ENCODE peak calls at places on chromosome 10, in nine cellular contexts. T is adipocyte, V is mammary epithelial cell, G is pancreas, W is foreskin keratinocyte, A is BE2C, Y is body of pancreas, M is transverse colon, S is adrenal gland. U is an unnamed sample. For H3K4me1, the result is how much of the 10 kb centered on the place peaks cover.

GRCh38 chr10:132396495-132397035 is 435 bp upstream of the PWWP2B start:
- DNase-seq in T (peak), V (no peak), G (peak), W (no peak), A (peak), Y (peak), M (peak), S (peak), U (no peak)

GRCh38 chr10:100350914-100351485 is 4.0 kb downstream of the SCD start:
- DNase-seq in T (no peak), V (no peak), G (no peak), W (no peak), A (no peak), Y (no peak), M (no peak), S (no peak), U (no peak)

GRCh38 chr10:123642293-123642692 is 23.9 kb upstream of the GPR26 start:
- DNase-seq in T (peak), V (no peak), G (no peak), W (no peak), A (peak), Y (no peak), M (no peak), S (no peak), U (no peak)

GRCh38 chr10:23359692-23360380 is 15.2 kb upstream of the C10orf67 start:
- DNase-seq in T (no peak), V (peak), G (no peak), W (peak), A (no peak), Y (no peak), M (no peak), S (no peak), U (no peak)

GRCh38 chr10:71216751-71217265 is 4.4 kb downstream of the UNC5B start:
- DNase-seq in T (peak), V (peak), G (no peak), W (no peak), A (peak), Y (no peak), M (no peak), S (no peak), U (no peak)

GRCh38 chr10:16449454-16449853 is 12.6 kb downstream of the PTER start:
- DNase-seq in T (no peak), V (no peak), G (no peak), W (no peak), A (no peak), Y (no peak), M (no peak), S (no peak), U (no peak)

GRCh38 chr10:33876547-33877400 is 542.3 kb upstream of the NRP1 start:
- DNase-seq in T (peak), V (no peak), G (no peak), W (no peak), A (no peak), Y (no peak), M (peak), S (no peak), U (no peak)

GRCh38 chr10:49748006-49748405 is 14.1 kb downstream of the OGDHL start:
- DNase-seq in T (no peak), V (no peak), G (no peak), W (no peak), A (no peak), Y (no peak), M (no peak), S (no peak), U (no peak)

GRCh38 chr10:71392292-71392691 is 4.4 kb upstream of the CDH23 start:
- DNase-seq in T (no peak), V (no peak), G (no peak), W (no peak), A (no peak), Y (no peak), M (no peak), S (no peak), U (no peak)

GRCh38 chr10:132427071-132427771 is 30.2 kb downstream of the PWWP2B start:
- DNase-seq in T (no peak), V (no peak), G (no peak), W (no peak), A (no peak), Y (no peak), M (no peak), S (no peak), U (no peak)

GRCh38 chr10:84352251-84352842 is 24.0 kb downstream of the CCSER2 start:
- DNase-seq in T (peak), V (peak), G (peak), W (no peak), A (peak), Y (peak), M (peak), S (peak), U (peak)

GRCh38 chr10:132636358-132636757 is 98.8 kb downstream of the INPP5A start:
- DNase-seq in T (no peak), V (no peak), G (no peak), W (no peak), A (no peak), Y (peak), M (no peak), S (peak), U (no peak)

GRCh38 chr10:75440271-75440793 is 8.9 kb downstream of the LRMDA start:
- DNase-seq in T (no peak), V (no peak), G (no peak), W (no peak), A (no peak), Y (no peak), M (no peak), S (no peak), U (no peak)

GRCh38 chr10:112744525-112744924 is 205.5 kb upstream of the TCF7L2 start:
- DNase-seq in T (no peak), V (no peak), G (no peak), W (no peak), A (no peak), Y (no peak), M (peak), S (no peak), U (no peak)

GRCh38 chr10:4241724-4242345 is 456.8 kb upstream of the KLF6 start:
- DNase-seq in T (peak), V (peak), G (peak), W (peak), A (no peak), Y (no peak), M (no peak), S (no peak), U (peak)

GRCh38 chr10:125135771-125136035 is 24.7 kb downstream of the CTBP2 start:
- DNase-seq in T (no peak), V (no peak), G (no peak), W (no peak), A (no peak), Y (no peak), M (no peak), S (no peak), U (no peak)
- H3K4me1 ChIP-seq in T (under half), V (under half), G (under half), W (under half), A (under half), Y (half or more), M (under half), S (under half), U (under half)

DNA sequence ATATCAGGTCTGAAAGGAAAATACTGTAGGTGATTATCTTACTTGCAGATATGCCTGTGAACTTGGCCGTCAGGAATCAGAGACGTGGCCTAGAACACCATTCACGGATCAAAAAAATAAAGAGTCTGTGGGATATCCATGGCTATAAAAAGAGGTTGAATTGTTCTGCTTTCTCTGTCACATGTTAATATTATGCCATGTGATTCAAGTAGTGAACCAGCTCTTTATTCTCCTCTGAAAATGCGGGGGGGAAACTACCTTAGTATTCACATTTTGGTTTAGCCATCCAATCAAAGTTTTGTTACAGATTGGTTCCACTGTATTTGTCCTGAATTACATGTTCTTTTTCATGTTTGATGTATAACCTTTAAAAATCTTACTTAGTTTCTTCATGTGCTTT is 120.5 kb downstream of the CCNY start:
- DNase-seq in T (no peak), V (no peak), G (no peak), W (no peak), A (no peak), Y (no peak), M (no peak), S (no peak), U (no peak)
- H3K4me1 ChIP-seq in T (under half), V (under half), G (under half), W (under half), A (under half), Y (under half), M (under half), S (under half), U (under half)

GRCh38 chr10:927131-927530 is 4.4 kb downstream of the LARP4B start:
- DNase-seq in T (no peak), V (no peak), G (no peak), W (no peak), A (no peak), Y (no peak), M (no peak), S (no peak), U (no peak)

GRCh38 chr10:931326-932318 is at the start of gene LARP4B:
- DNase-seq in T (peak), V (peak), G (peak), W (peak), A (peak), Y (peak), M (peak), S (peak), U (peak)

GRCh38 chr10:930415-931325 is 835 bp downstream of the LARP4B start:
- DNase-seq in T (peak), V (peak), G (peak), W (no peak), A (peak), Y (peak), M (peak), S (peak), U (peak)

GRCh38 chr10:932589-932988 is 1.1 kb upstream of the LARP4B start:
- DNase-seq in T (no peak), V (no peak), G (no peak), W (no peak), A (no peak), Y (peak), M (no peak), S (peak), U (no peak)

GRCh38 chr10:929965-930364 is 1.5 kb downstream of the LARP4B start:
- DNase-seq in T (peak), V (no peak), G (no peak), W (no peak), A (no peak), Y (no peak), M (no peak), S (no peak), U (no peak)
- H3K4me1 ChIP-seq in T (under half), V (under half), G (under half), W (under half), A (under half), Y (under half), M (under half), S (under half), U (under half)

GRCh38 chr10:13306103-13306502 is 6.2 kb upstream of the PHYH start:
- DNase-seq in T (no peak), V (no peak), G (no peak), W (no peak), A (no peak), Y (no peak), M (no peak), S (no peak), U (no peak)

GRCh38 chr10:13310518-13311176 is 10.8 kb upstream of the PHYH start:
- DNase-seq in T (no peak), V (no peak), G (no peak), W (no peak), A (no peak), Y (no peak), M (no peak), S (no peak), U (no peak)

GRCh38 chr10:13311177-13311575 is 11.3 kb upstream of the PHYH start:
- DNase-seq in T (peak), V (no peak), G (no peak), W (no peak), A (no peak), Y (no peak), M (no peak), S (no peak), U (no peak)

GRCh38 chr10:13309792-13310191 is 9.9 kb upstream of the PHYH start:
- DNase-seq in T (no peak), V (no peak), G (no peak), W (no peak), A (no peak), Y (no peak), M (no peak), S (no peak), U (no peak)
- H3K4me1 ChIP-seq in T (under half), V (under half), G (under half), W (under half), A (under half), Y (under half), M (under half), S (under half), U (under half)

GRCh38 chr10:48538611-48539010 is 66.3 kb downstream of the ARHGAP22 start:
- DNase-seq in T (no peak), V (no peak), G (no peak), W (no peak), A (no peak), Y (no peak), M (no peak), S (no peak), U (no peak)
- H3K4me1 ChIP-seq in T (under half), V (under half), G (under half), W (under half), A (under half), Y (under half), M (under half), S (under half), U (under half)

DNA sequence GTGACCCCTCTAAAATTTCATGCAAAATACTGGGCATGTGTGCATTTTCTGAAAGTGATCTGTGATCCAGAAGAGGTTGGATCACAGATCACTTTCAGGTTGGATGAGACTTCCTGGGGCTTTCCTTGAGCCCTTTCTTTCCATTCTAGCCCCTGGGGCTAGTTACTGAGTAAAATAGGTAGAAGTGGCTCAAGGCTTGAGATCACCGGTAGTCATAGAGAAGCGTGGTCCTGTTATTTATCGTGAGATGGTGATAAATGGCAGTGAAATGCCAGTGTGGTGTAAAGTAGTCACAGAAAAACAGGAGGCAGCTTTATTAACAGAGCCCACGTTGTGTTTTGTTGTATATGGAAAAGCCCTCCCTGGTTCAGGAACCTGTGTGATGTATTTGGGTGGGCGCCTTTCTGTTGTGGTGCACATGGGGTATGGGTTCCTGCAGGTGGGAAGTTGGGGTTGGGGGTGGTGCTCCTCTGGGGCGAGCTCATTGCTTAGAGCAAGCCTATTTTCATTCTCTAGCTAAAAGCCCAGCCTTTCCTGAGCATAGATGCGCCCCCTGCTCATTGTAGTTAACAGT is 34.0 kb upstream of the SH2D4B start:
- DNase-seq in T (no peak), V (no peak), G (no peak), W (no peak), A (no peak), Y (no peak), M (no peak), S (no peak), U (no peak)
- H3K4me1 ChIP-seq in T (half or more), V (half or more), G (under half), W (half or more), A (under half), Y (half or more), M (half or more), S (under half), U (under half)

DNA sequence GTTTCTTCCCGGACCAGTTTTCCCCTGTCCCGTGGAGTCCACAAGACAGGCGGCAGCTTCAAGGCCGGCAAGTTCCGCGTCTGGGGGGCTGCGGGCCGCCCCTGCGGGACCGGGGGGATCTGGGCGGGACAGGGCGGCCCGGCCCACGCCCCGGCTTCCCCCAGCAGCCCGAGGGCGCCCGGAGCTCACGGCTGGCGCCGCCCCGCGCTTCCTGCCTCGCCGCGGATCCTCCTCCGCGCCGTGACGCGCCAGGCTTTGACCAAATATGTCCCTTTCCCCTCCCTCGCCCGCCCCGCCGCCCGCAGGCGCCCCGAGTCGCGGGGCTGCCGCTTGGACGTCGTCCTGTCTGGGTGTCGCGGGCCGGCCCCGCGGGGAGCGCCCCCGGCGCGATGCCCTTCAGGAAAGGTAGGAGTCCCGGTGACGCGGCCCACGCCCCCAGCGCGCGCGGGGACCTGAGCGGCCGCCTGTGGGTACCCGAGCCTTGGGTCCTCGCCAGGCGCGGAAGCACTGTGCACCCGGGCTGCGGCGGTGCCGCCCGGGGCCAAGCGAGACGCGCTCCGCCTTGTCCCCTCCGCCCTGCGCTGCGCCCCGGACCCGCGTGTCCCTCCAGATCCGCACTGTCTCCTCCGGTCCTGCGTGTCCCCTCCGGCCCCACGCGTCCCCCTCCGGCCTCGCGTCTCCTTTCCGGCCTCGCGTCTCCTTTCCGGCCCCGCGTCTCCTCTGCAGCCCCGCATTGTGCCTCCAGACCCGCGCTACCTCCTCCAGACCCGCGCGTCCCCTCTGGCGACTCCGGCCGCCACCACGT is 56.0 kb downstream of the RBM17 start:
- DNase-seq in T (peak), V (peak), G (peak), W (no peak), A (peak), Y (peak), M (peak), S (peak), U (peak)
- H3K4me1 ChIP-seq in T (under half), V (under half), G (under half), W (under half), A (under half), Y (under half), M (under half), S (under half), U (under half)

U was measured in neuronal stem cell.